ENCODE peak calls at places on chromosomes 5 and 9, in six cellular contexts. O is PC-3, K is lower lobe of right lung, T is stomach, A is WTC11, W is fibroblast of mammary gland. J is an unnamed sample.

GRCh38 chr5:109345699-109346098 is 64.1 kb downstream of the PJA2 start:
- DNase-seq in O (no peak), K (no peak), T (no peak), A (no peak), W (peak), J (no peak)

GRCh38 chr5:147554285-147554817 is 44.5 kb upstream of the DPYSL3 start:
- DNase-seq in O (no peak), K (no peak), T (no peak), A (no peak), W (peak), J (no peak)

GRCh38 chr9:133142657-133143592 is 20.8 kb downstream of the GBGT1 start:
- DNase-seq in O (no peak), K (no peak), T (peak), A (no peak), W (no peak), J (no peak)

GRCh38 chr5:54996476-54996875 is 11.1 kb upstream of the ESM1 start:
- DNase-seq in O (no peak), K (no peak), T (no peak), A (no peak), W (peak), J (no peak)

GRCh38 chr5:21142791-21143190 is 1154.8 kb upstream of the CDH18 start:
- DNase-seq in O (no peak), K (no peak), T (no peak), A (no peak), W (no peak), J (no peak)

GRCh38 chr5:372911-373709 is 51.6 kb downstream of the AHRR start:
- DNase-seq in O (no peak), K (no peak), T (peak), A (no peak), W (no peak), J (no peak)

GRCh38 chr9:108727580-108728056 is 128.2 kb downstream of the ACTL7B start:
- DNase-seq in O (no peak), K (no peak), T (no peak), A (no peak), W (no peak), J (no peak)

GRCh38 chr5:142295084-142295758 is 29.6 kb downstream of the SPRY4 start:
- DNase-seq in O (no peak), K (no peak), T (no peak), A (peak), W (no peak), J (no peak)

GRCh38 chr5:180136661-180137381 is 65.3 kb upstream of the RNF130 start:
- DNase-seq in O (no peak), K (peak), T (peak), A (no peak), W (no peak), J (no peak)

GRCh38 chr5:132659598-132660493 is 1.9 kb downstream of the IL13 start:
- DNase-seq in O (no peak), K (no peak), T (no peak), A (no peak), W (no peak), J (no peak)

GRCh38 chr5:132662004-132662401 is 4.0 kb downstream of the IL13 start:
- DNase-seq in O (no peak), K (no peak), T (peak), A (no peak), W (no peak), J (no peak)

GRCh38 chr5:132663771-132664695 is 6.1 kb downstream of the IL13 start:
- DNase-seq in O (no peak), K (no peak), T (peak), A (no peak), W (no peak), J (no peak)

GRCh38 chr5:132662925-132663770 is 5.2 kb downstream of the IL13 start:
- DNase-seq in O (no peak), K (no peak), T (peak), A (no peak), W (no peak), J (no peak)

DNA sequence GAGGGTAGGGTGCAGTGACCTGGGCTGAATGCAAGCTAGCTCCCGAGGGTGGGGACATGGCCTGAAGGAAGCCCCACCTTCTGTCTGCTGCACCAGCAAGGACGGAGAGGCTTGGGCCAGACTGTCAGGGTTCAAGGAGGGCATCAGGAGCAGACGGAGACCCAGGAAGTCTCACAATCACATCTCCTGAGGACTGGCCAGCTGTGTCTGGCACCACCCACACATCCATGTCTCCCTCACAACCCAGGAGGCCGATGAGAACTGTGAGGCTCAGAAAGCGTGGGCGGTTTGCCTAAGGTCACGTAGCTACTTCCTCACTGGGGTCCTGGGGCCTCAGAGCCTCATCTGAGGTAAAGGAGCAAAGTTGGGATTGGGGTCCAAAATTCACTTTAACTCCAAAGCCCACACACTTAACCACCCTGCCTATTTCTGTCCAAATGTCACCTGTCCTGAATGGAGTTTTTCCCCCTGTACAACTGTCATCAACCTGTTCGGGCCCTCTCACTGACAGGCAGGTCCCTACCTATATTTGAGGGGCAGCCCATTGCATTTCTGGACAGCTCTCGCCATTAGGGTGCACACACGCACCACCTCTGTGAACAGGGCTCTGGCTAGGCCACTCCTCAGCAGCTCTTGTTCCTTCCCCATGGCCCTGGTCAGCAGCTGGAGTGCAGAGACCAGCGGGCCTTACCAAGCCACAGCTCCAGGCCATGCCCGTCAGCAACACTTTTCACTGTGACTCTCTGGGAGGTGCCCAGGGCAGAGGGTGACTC is 3.4 kb downstream of the IL13 start:
- DNase-seq in O (no peak), K (no peak), T (peak), A (no peak), W (peak), J (no peak)
- TF ChIP-seq CTCF in O (no peak), K (no peak), T (no peak), A (no peak), W (no peak), J (no peak)

DNA sequence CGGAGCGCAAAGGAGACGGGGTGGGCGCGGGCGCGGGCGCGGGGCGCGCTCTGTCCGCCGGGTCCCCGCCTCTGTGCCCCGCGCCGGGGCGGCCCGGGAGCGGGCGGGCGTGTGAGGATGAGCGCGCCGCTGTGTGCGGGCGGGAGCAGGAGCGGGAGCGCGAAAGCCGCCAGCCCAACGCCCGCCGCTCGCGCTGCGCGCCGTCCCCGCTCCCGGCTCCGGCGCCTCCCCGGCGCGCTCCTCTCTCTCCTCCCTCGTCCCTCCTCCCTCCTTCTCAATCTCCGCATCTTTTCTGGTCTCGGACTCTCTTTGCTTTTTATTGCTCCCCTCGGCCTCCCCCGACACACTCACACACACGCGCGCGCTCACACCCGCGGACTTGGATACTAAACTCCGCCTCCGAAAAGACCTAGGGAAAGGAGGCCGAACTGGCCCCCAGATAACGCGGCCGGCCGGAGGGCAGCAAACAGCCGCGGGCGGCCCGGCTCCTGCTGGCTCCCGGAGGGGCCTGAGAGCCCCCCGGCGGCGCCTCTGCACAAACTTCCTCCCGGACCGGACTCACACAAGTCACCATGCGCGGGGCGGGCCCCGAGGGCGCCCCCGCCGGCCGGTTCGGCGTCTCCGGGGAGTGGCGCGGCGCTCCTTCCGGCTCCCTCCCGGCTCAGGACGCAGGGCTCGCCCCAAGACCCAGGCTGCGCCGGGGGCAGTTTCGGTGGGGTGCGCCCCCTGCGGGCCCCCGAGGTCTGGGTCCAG is at the start of gene FIBCD1:
- DNase-seq in O (peak), K (no peak), T (no peak), A (peak), W (peak), J (no peak)
- TF ChIP-seq CTCF in O (peak), K (peak), T (no peak), A (no peak), W (no peak), J (peak)

GRCh38 chr9:69499401-69499800 is 172.8 kb downstream of the APBA1 start:
- DNase-seq in O (no peak), K (no peak), T (no peak), A (no peak), W (no peak), J (no peak)

GRCh38 chr9:69498430-69498829 is 173.4 kb downstream of the ENTREP1 start:
- DNase-seq in O (no peak), K (no peak), T (no peak), A (no peak), W (no peak), J (no peak)

GRCh38 chr9:69499959-69500358 is 172.2 kb downstream of the APBA1 start:
- DNase-seq in O (no peak), K (no peak), T (no peak), A (peak), W (no peak), J (no peak)

GRCh38 chr9:69502671-69503301 is 169.4 kb downstream of the APBA1 start:
- DNase-seq in O (peak), K (no peak), T (no peak), A (no peak), W (peak), J (no peak)

DNA sequence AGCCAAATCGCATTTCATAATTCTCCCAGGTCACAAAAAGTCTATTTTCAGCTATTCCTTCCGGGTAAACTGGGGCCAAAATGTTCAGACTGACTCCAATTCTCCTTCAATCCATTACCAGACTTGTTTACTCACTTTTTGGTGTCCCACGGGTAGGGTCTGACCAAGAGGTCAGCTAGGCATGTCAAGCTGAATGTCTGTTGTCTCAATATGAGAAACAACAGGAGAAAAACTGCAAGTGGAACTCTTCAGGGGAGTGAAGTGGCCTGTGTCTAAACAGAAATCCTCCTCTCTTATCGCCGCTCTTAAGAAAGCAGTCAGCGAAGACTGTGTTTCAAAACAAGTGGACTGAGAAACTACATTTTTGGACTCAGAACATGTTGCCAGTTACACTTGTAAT is 171.2 kb downstream of the APBA1 start:
- DNase-seq in O (no peak), K (no peak), T (no peak), A (no peak), W (no peak), J (no peak)
- TF ChIP-seq CTCF in O (no peak), K (no peak), T (no peak), A (no peak), W (no peak), J (no peak)

GRCh38 chr9:89314955-89315354 is 3.3 kb upstream of the SECISBP2 start:
- DNase-seq in O (no peak), K (no peak), T (no peak), A (no peak), W (no peak), J (no peak)

GRCh38 chr9:89317282-89317681 is 1.0 kb upstream of the SECISBP2 start:
- DNase-seq in O (no peak), K (no peak), T (no peak), A (no peak), W (no peak), J (no peak)

GRCh38 chr9:89319015-89319905 is 960 bp downstream of the SECISBP2 start:
- DNase-seq in O (no peak), K (no peak), T (no peak), A (no peak), W (no peak), J (no peak)

GRCh38 chr9:89315482-89315881 is 2.8 kb upstream of the SECISBP2 start:
- DNase-seq in O (no peak), K (no peak), T (no peak), A (no peak), W (no peak), J (no peak)

DNA sequence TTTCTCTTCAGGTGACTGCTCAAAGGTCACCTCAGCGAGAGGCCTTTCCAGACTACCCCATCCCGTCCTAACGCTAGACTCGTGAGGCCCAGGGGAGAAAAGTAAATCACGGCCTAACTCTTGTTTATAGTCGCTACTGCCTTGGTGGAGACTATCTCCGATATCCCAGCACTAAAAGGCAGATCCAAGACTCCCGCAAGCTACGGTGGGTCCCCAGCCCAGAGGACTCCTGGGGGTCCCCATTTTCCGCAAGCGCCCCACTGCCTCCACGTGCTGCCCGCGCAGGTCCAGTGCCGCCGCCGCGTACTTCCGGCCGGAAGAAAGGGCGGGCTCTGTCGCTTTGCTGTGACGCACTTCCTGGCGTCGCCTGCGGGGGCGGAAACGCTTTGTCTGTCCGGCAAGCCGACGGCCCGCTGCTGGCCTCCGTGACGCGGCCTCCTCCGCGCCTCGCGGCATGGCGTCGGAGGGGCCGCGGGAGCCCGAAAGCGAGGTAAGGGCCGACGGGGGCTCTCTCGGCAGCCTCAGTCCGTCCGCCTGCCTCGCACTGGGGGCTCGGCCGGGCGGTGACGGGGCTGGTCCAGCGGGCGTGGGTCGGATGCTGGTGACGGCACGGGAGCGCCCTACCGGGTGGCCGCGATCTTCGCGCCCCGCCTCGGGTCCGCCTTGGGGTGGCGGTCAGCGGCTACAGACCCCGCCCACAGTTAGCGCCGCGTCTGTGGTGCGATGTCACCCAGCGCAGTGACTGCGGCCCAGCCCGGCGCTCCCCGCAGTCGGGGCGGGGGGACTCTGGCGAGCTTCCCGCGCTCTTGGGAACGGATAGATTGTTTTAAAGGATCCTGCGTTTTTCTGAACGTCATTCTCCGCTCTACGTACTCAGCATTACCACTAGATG is at the start of gene SECISBP2:
- DNase-seq in O (peak), K (peak), T (peak), A (peak), W (peak), J (peak)
- TF ChIP-seq CTCF in O (peak), K (peak), T (no peak), A (no peak), W (peak), J (peak)

GRCh38 chr5:111755942-111756353 is 1.0 kb downstream of the NREP start:
- DNase-seq in O (peak), K (no peak), T (no peak), A (no peak), W (peak), J (no peak)
- TF ChIP-seq CTCF in O (no peak), K (no peak), T (no peak), A (no peak), W (no peak), J (no peak)

GRCh38 chr5:24368121-24368520 is 276.7 kb downstream of the CDH10 start:
- DNase-seq in O (peak), K (no peak), T (no peak), A (no peak), W (no peak), J (no peak)
- TF ChIP-seq CTCF in O (peak), K (no peak), T (no peak), A (no peak), W (no peak), J (peak)

DNA sequence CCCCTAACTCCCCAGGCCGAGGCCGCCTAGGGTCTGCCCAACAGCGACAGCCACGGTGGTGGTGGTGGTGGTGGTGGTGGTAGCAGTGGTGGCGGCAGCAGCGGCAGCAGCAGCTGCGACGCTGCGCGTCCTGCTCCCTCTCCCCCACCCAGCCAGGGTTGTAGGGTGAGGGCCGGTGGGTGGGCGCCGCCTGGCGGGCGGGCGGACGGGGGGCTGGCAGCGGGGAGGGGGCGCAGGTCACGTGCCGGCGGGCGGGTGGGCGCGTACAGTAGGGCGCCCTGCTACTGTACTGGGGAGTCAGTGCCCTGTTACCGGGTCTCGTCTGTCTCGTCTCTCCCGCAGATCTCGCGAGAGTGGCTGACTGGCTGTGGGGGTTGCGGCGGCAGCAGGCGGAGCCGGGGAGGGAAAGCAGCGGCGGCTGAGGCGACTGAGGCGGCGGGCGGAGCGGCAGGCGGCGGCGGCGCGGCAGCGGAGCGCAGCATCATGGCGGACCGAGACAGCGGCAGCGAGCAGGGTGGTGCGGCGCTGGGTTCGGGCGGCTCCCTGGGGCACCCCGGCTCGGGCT is at the start of gene PURA:
- DNase-seq in O (peak), K (peak), T (peak), A (peak), W (peak), J (peak)
- TF ChIP-seq CTCF in O (no peak), K (peak), T (no peak), A (no peak), W (no peak), J (peak)

J was measured in neural crest cell.